ENCODE peak calls at places on chromosomes 13 and 19, in six cellular contexts. N is fibroblast of lung, L is endodermal cell, G is IMR-90, P is neuronal stem cell, J is GM23248. D is an unnamed sample.

GRCh38 chr19:42628411-42629135 is 33.8 kb upstream of the CEACAM8 start:
- DNase-seq in G (no peak), J (peak), N (no peak), L (no peak), P (no peak), D (no peak)

GRCh38 chr13:70249332-70250064 is 141.2 kb upstream of the KLHL1 start:
- DNase-seq in N (peak), G (no peak), L (peak), P (peak), J (no peak), D (no peak)

GRCh38 chr19:30593358-30593757 is 221.2 kb downstream of the ZNF536 start:
- DNase-seq in J (no peak), N (no peak), G (no peak), L (no peak), P (no peak), D (no peak)

GRCh38 chr19:40502647-40503046 is 35.8 kb downstream of the SPTBN4 start:
- DNase-seq in P (no peak), N (no peak), G (no peak), J (no peak), L (peak), D (no peak)

GRCh38 chr13:78650725-78651083 is 8.3 kb downstream of the OBI1 start:
- DNase-seq in G (no peak), P (no peak), L (no peak), N (no peak), J (peak), D (no peak)

GRCh38 chr13:109655206-109655600 is 131.2 kb downstream of the IRS2 start:
- DNase-seq in L (no peak), N (peak), G (no peak), P (no peak), J (no peak), D (peak)

GRCh38 chr19:14120497-14120780 is 2.9 kb upstream of the PRKACA start:
- DNase-seq in G (no peak), J (no peak), L (no peak), P (no peak), N (no peak), D (no peak)

GRCh38 chr13:43077906-43078305 is 54.5 kb downstream of the DNAJC15 start:
- DNase-seq in G (no peak), N (no peak), P (no peak), J (no peak), L (peak), D (no peak)

GRCh38 chr19:14383898-14384669 is 2.8 kb downstream of the ADGRE5 start:
- DNase-seq in P (no peak), L (no peak), J (peak), N (peak), G (peak), D (peak)

GRCh38 chr13:20174656-20175405 is 14.0 kb upstream of the GJA3 start:
- DNase-seq in P (no peak), L (peak), G (peak), N (peak), J (peak), D (peak)

DNA sequence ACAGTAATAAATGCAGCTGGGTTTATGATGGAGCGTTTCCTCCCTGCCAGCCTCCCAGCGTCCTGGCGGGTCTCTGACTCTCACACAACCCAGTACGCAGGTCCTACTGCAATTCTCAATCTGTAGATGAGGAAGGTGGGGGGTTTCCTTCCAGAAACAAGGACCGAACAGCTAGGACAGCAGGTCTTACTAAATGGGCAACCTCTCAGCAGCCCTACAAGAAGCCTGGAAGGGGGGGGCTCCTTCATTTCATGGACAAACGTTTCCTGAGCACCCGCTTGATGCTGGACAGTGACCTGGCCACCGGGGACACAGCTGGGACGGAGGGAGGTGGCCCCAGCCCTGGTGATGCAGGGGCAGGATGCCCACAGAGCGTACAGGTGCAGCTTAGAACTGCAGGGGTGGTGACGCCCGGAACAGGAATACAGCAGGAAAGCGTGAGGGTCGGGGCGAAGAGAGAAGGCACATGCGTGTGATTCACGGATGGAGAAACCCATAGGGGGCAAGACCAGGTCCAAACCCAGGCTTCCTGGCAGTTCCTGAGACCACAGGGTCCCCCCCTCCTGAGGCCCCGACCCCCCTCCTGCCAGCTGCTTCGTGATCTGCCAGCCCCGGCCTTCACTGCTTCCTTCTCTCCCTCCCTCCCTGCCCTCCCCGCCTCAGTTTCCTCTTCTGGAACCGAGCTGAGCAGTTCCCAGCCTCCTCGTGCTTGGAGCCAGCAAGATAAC is 732 bp upstream of the C2CD4C start:
- DNase-seq in L (peak), P (no peak), N (no peak), J (no peak), G (no peak), D (peak)
- H3K4me3 ChIP-seq in L (peak), P (peak), N (peak), J (no peak), G (peak), D (no peak)

GRCh38 chr13:40680659-40681323 is 14.3 kb upstream of the FOXO1 start:
- DNase-seq in P (no peak), G (no peak), N (no peak), L (peak), J (no peak), D (no peak)

GRCh38 chr13:40681341-40682051 is 15.1 kb upstream of the FOXO1 start:
- DNase-seq in P (no peak), J (no peak), L (peak), G (no peak), N (no peak), D (no peak)

GRCh38 chr13:40682449-40683240 is 16.2 kb upstream of the FOXO1 start:
- DNase-seq in G (peak), J (peak), N (peak), P (no peak), L (peak), D (peak)

GRCh38 chr13:40677064-40677463 is 10.6 kb upstream of the FOXO1 start:
- DNase-seq in P (no peak), G (no peak), N (no peak), J (no peak), L (no peak), D (no peak)

GRCh38 chr13:40679586-40679985 is 13.1 kb upstream of the FOXO1 start:
- DNase-seq in G (no peak), N (no peak), L (no peak), J (no peak), P (no peak), D (no peak)
- H3K9ac ChIP-seq in G (no peak), N (no peak), L (no peak), J (no peak), P (no peak), D (no peak)

DNA sequence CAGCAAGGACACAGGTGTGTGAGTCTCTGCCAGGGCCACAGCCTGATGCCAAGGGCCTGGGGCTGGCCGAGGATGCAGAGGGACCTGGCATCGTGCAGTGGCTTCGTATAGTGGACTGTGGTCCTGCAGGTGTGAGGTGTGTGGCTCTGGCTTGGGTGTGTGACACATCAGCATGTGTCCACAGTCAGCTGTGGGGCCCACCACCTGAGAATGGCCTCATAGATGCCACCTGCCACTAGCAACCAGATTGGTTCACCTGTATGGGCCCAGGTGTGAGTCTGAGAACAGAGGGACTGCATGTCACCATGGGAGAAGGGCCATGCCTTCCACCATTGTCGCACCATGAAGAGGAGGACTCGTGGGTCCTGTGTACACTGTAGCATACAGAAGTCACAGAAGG is 2.4 kb downstream of the PPP1R14A start:
- DNase-seq in N (no peak), J (no peak), G (no peak), L (no peak), P (no peak), D (no peak)
- H3K4me3 ChIP-seq in N (no peak), J (no peak), G (no peak), L (no peak), P (peak), D (no peak)

GRCh38 chr13:112083971-112084370 is 17.0 kb downstream of the SOX1 start:
- DNase-seq in P (no peak), G (no peak), L (no peak), N (no peak), J (no peak), D (no peak)
- H3K9ac ChIP-seq in P (no peak), G (no peak), L (no peak), N (no peak), J (no peak), D (no peak)

DNA sequence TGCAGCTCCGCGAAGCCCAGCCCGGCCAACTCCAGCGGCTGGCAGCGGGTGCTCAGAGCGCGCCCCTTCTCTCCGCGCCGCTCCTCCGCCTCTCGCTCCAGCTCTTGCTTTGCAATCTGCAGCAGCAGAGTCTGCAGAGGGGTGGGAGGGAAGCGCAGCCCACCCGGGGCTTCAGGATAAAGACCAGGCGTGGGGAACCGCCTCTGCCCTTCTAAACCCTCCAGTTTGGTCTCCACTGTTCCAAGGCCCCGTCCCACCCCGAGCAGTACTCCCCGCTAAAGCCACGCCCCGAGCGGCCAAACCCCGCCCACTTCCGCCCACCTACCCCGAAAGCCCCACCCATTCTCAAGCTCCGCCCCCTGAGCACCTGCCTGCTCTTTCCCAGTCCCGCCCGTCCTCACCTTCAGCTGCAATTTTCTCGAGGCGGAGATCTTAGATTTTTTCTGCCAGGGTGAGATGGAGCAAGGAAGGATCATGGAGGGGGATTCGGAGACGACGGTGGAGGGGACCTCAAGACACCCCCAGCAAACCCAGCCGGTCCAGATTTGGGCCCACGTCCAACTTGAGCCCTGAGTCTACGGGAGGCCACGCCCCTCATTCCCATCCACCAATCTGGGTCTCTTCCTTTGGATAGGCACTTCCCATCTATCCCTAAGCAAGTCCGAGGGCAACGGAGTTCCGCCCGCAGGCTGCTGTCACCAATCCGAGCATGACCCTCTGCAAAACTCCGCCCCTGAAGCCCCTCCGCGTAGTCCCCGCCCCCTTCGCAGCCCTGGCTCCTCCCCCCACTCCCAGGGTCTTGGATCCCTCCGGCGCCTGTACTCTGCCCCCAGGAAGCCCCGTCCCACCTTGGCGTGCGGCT is 1.1 kb downstream of the TNNI3 start:
- DNase-seq in G (peak), L (peak), J (peak), N (peak), P (peak), D (no peak)
- H3K4me3 ChIP-seq in G (no peak), L (peak), J (no peak), N (no peak), P (peak), D (no peak)

GRCh38 chr19:676007-676342 is 217 bp upstream of the FSTL3 start:
- DNase-seq in L (no peak), G (no peak), N (no peak), J (no peak), P (no peak), D (no peak)
- H3K9ac ChIP-seq in L (no peak), G (peak), N (peak), J (peak), P (no peak), D (peak)

GRCh38 chr19:4052993-4053422 is 13.7 kb downstream of the ZBTB7A start:
- DNase-seq in P (no peak), N (no peak), L (no peak), G (no peak), J (no peak), D (no peak)

GRCh38 chr19:4054471-4055208 is 12.1 kb downstream of the ZBTB7A start:
- DNase-seq in J (peak), N (no peak), P (no peak), L (no peak), G (no peak), D (no peak)

GRCh38 chr19:4055209-4055552 is 11.5 kb downstream of the ZBTB7A start:
- DNase-seq in P (no peak), J (no peak), G (no peak), N (no peak), L (no peak), D (no peak)

GRCh38 chr19:4052114-4052992 is 14.3 kb downstream of the ZBTB7A start:
- DNase-seq in L (no peak), J (peak), N (peak), P (no peak), G (peak), D (no peak)

GRCh38 chr19:4053423-4054324 is 13.0 kb downstream of the ZBTB7A start:
- DNase-seq in P (no peak), G (no peak), L (no peak), J (peak), N (no peak), D (no peak)
- H3K4me3 ChIP-seq in P (peak), G (no peak), L (no peak), J (peak), N (no peak), D (peak)

GRCh38 chr19:57807541-57807940 is 7.2 kb downstream of the ZNF552 start:
- DNase-seq in L (no peak), N (no peak), G (no peak), J (peak), P (no peak), D (peak)
- H3K9ac ChIP-seq in L (no peak), N (no peak), G (no peak), J (no peak), P (no peak), D (no peak)

GRCh38 chr13:33349996-33350826 is 64.7 kb upstream of the STARD13 start:
- DNase-seq in N (peak), G (peak), L (peak), J (peak), P (peak), D (peak)
- H3K4me3 ChIP-seq in N (peak), G (peak), L (peak), J (peak), P (peak), D (peak)

DNA sequence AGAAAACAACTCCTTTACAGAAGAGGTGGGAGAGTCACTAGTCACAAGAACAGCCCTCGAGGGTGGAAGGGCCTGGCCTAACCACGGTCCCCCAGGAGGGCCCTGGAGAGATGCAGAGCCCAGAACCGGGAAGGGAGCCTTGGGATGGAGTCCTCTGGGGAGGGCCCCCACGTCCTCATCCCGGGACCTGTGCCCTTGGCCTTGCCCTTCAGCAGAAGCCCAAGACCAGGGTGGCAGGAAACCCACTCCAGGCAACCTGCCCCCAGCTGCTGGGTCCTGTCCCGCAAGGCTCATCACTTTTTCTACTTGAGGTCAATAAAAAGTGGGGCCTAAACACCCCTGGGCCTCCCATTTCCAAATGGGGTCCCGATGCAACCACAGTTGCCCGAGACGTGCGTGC is 2.3 kb upstream of the ATP8B3 start:
- DNase-seq in N (no peak), J (no peak), L (no peak), P (no peak), G (no peak), D (no peak)
- H3K9ac ChIP-seq in N (no peak), J (no peak), L (no peak), P (peak), G (no peak), D (no peak)

D was measured in adipocyte.